ENCODE peak calls at places on chromosomes 2 and 18, in ten cellular contexts. U is mammary epithelial cell; F is HFF-Myc; I is fibroblast of lung; B is CD14-positive monocyte; E is activated T-helper 1 cell treated with Interleukin-2 at 50 U/mL for 16 hours; V is frontal cortex; D is stimulated activated CD4-positive, alpha-beta T cell treated with anti-CD3 and anti-CD28 coated beads, Interleukin-12 subunit alpha, Interleukin-12 subunit beta, amount 100 ng/mL, for 24 hours; W is cardiac muscle cell; J is anterior cingulate cortex. C is an unnamed sample.

GRCh38 chr2:232478571-232479340 is 8.9 kb downstream of the ECEL1 start:
- DNase-seq in U (no peak), F (no peak), I (no peak), B (peak), E (no peak), V (no peak), D (no peak), W (no peak), J (no peak), C (no peak)

GRCh38 chr2:193963472-193964119 is 1693.4 kb upstream of the SLC39A10 start:
- DNase-seq in U (peak), F (no peak), I (peak), B (no peak), E (no peak), V (no peak), D (no peak), W (peak), J (no peak), C (peak)

GRCh38 chr2:56801770-56802169 is 618.0 kb downstream of the CCDC85A start:
- DNase-seq in U (peak), F (no peak), I (no peak), B (no peak), E (no peak), V (no peak), D (no peak), W (no peak), J (no peak), C (no peak)

GRCh38 chr2:26523750-26524149 is 45.8 kb upstream of the OTOF start:
- DNase-seq in U (no peak), F (no peak), I (no peak), B (no peak), E (no peak), V (no peak), D (no peak), W (no peak), J (no peak), C (no peak)

GRCh38 chr2:176151199-176152099 is at the start of gene HOXD4:
- DNase-seq in U (no peak), F (no peak), I (no peak), B (no peak), E (no peak), V (no peak), D (no peak), W (no peak), J (no peak), C (peak)

GRCh38 chr2:161033059-161033660 is 127.1 kb upstream of the TANK start:
- DNase-seq in U (no peak), F (no peak), I (no peak), B (no peak), E (no peak), V (no peak), D (no peak), W (no peak), J (no peak), C (peak)

GRCh38 chr2:232876978-232877441 is 6.9 kb downstream of the SNORC start:
- DNase-seq in U (no peak), F (no peak), I (no peak), B (no peak), E (no peak), V (no peak), D (no peak), W (no peak), J (no peak), C (no peak)

GRCh38 chr2:172788871-172789270 is 53.2 kb downstream of the RAPGEF4 start:
- DNase-seq in U (no peak), F (no peak), I (no peak), B (no peak), E (no peak), V (no peak), D (no peak), W (no peak), J (no peak), C (no peak)

GRCh38 chr2:124162256-124162655 is 137.2 kb downstream of the CNTNAP5 start:
- DNase-seq in U (no peak), F (no peak), I (no peak), B (no peak), E (no peak), V (no peak), D (no peak), W (no peak), J (no peak), C (no peak)

GRCh38 chr2:16055848-16056580 is 115.7 kb downstream of the MYCN start:
- DNase-seq in U (no peak), F (no peak), I (no peak), B (no peak), E (no peak), V (no peak), D (no peak), W (peak), J (no peak), C (no peak)

GRCh38 chr2:212926948-212927347 is 224.5 kb downstream of the IKZF2 start:
- DNase-seq in U (no peak), F (no peak), I (no peak), B (no peak), E (no peak), V (no peak), D (no peak), W (no peak), J (peak), C (no peak)

GRCh38 chr2:28134262-28134812 is 243.8 kb downstream of the BABAM2 start:
- DNase-seq in U (peak), F (no peak), I (peak), B (no peak), E (no peak), V (no peak), D (no peak), W (no peak), J (no peak), C (no peak)

GRCh38 chr2:41294331-41294730 is 753.5 kb upstream of the PKDCC start:
- DNase-seq in U (no peak), F (no peak), I (no peak), B (no peak), E (no peak), V (no peak), D (no peak), W (peak), J (no peak), C (no peak)

GRCh38 chr2:241289597-241289996 is 25.9 kb downstream of the HDLBP start:
- DNase-seq in U (no peak), F (no peak), I (no peak), B (no peak), E (no peak), V (no peak), D (no peak), W (no peak), J (no peak), C (no peak)

GRCh38 chr2:58064136-58064535 is 17.5 kb downstream of the VRK2 start:
- DNase-seq in U (no peak), F (no peak), I (no peak), B (no peak), E (no peak), V (no peak), D (no peak), W (no peak), J (no peak), C (no peak)

GRCh38 chr2:50769416-50769815 is 262.5 kb downstream of the NRXN1 start:
- DNase-seq in U (no peak), F (no peak), I (no peak), B (no peak), E (no peak), V (no peak), D (no peak), W (no peak), J (no peak), C (peak)

GRCh38 chr2:165082479-165082878 is 121.4 kb downstream of the SCN3A start:
- DNase-seq in U (no peak), F (no peak), I (no peak), B (no peak), E (no peak), V (no peak), D (no peak), W (no peak), J (no peak), C (no peak)

GRCh38 chr18:78571063-78571785 is 408.4 kb upstream of the SALL3 start:
- DNase-seq in U (no peak), F (no peak), I (no peak), B (no peak), E (no peak), V (no peak), D (no peak), W (no peak), J (no peak), C (no peak)

GRCh38 chr2:28268386-28268785 is 124.3 kb upstream of the FOSL2 start:
- DNase-seq in U (no peak), F (no peak), I (no peak), B (no peak), E (no peak), V (no peak), D (no peak), W (no peak), J (no peak), C (no peak)

GRCh38 chr2:170207901-170208300 is 30.0 kb downstream of the MYO3B start:
- DNase-seq in U (no peak), F (no peak), I (no peak), B (no peak), E (no peak), V (no peak), D (no peak), W (no peak), J (no peak), C (no peak)

GRCh38 chr2:85420743-85421705 is 2.5 kb downstream of the SH2D6 start:
- DNase-seq in U (no peak), F (peak), I (peak), B (peak), E (peak), V (peak), D (peak), W (peak), J (peak), C (peak)

GRCh38 chr2:97662895-97663625 is 784 bp downstream of the ACTR1B start:
- DNase-seq in U (peak), F (peak), I (peak), B (peak), E (peak), V (peak), D (peak), W (peak), J (peak), C (peak)

GRCh38 chr2:188079176-188079575 is 212.5 kb upstream of the GULP1 start:
- DNase-seq in U (peak), F (peak), I (peak), B (no peak), E (no peak), V (no peak), D (no peak), W (no peak), J (no peak), C (no peak)

GRCh38 chr2:11738589-11739436 is 7.6 kb upstream of the LPIN1 start:
- DNase-seq in U (peak), F (no peak), I (peak), B (peak), E (no peak), V (no peak), D (no peak), W (peak), J (peak), C (peak)

GRCh38 chr2:174350018-174350417 is 15.3 kb downstream of the SP9 start:
- DNase-seq in U (no peak), F (no peak), I (no peak), B (no peak), E (no peak), V (peak), D (no peak), W (no peak), J (no peak), C (no peak)

GRCh38 chr2:38778686-38779082 is 674 bp downstream of the GEMIN6 start:
- DNase-seq in U (no peak), F (no peak), I (no peak), B (no peak), E (no peak), V (no peak), D (no peak), W (no peak), J (no peak), C (no peak)

GRCh38 chr2:27724191-27724590 is 47.3 kb upstream of the MRPL33 start:
- DNase-seq in U (no peak), F (no peak), I (no peak), B (no peak), E (no peak), V (no peak), D (no peak), W (no peak), J (no peak), C (no peak)

GRCh38 chr2:120986898-120987650 is 251.4 kb downstream of the GLI2 start:
- DNase-seq in U (no peak), F (no peak), I (no peak), B (peak), E (no peak), V (no peak), D (no peak), W (no peak), J (no peak), C (no peak)

GRCh38 chr2:35495182-35495581 is 860.4 kb upstream of the CRIM1 start:
- DNase-seq in U (no peak), F (no peak), I (no peak), B (no peak), E (no peak), V (no peak), D (no peak), W (no peak), J (no peak), C (no peak)

GRCh38 chr2:44290271-44290670 is 15.0 kb downstream of the SLC3A1 start:
- DNase-seq in U (peak), F (no peak), I (peak), B (no peak), E (no peak), V (no peak), D (no peak), W (no peak), J (no peak), C (no peak)

GRCh38 chr2:202178342-202178958 is 59.9 kb downstream of the SUMO1 start:
- DNase-seq in U (peak), F (peak), I (peak), B (no peak), E (peak), V (peak), D (peak), W (peak), J (peak), C (peak)

GRCh38 chr2:170928036-170928823 is 823 bp upstream of the GORASP2 start:
- DNase-seq in U (peak), F (no peak), I (peak), B (no peak), E (no peak), V (no peak), D (no peak), W (no peak), J (no peak), C (no peak)

GRCh38 chr18:33729556-33729955 is 151.5 kb downstream of the ASXL3 start:
- DNase-seq in U (no peak), F (no peak), I (no peak), B (no peak), E (no peak), V (no peak), D (no peak), W (no peak), J (no peak), C (no peak)